ENCODE peak calls at places on chromosomes 6 and 20, in five cellular contexts. One of them, this sample, is unnamed.

GRCh38 chr6:10687582-10687981 is 6.8 kb downstream of the C6orf52 start:
- DNase-seq in HCT116: no peak
- DNase-seq in IMR-90: no peak
- DNase-seq in astrocyte: no peak
- DNase-seq in GM23338: peak; percentile 30
- DNase-seq in this sample: no peak

GRCh38 chr6:45327956-45328522 is at the start of gene RUNX2:
- DNase-seq in HCT116: no peak
- DNase-seq in IMR-90: peak; percentile 87
- DNase-seq in astrocyte: peak; percentile 100
- DNase-seq in GM23338: peak; percentile 28
- DNase-seq in this sample: no peak

GRCh38 chr6:98323605-98324004 is 510.8 kb upstream of the POU3F2 start:
- DNase-seq in HCT116: no peak
- DNase-seq in IMR-90: no peak
- DNase-seq in astrocyte: no peak
- DNase-seq in GM23338: no peak
- DNase-seq in this sample: no peak

GRCh38 chr6:90468859-90469258 is 118.0 kb downstream of the MAP3K7 start:
- DNase-seq in HCT116: no peak
- DNase-seq in IMR-90: no peak
- DNase-seq in astrocyte: no peak
- DNase-seq in GM23338: no peak
- DNase-seq in this sample: no peak

GRCh38 chr6:20444786-20445271 is 43.1 kb downstream of the E2F3 start:
- DNase-seq in HCT116: no peak
- DNase-seq in IMR-90: peak; percentile 28
- DNase-seq in astrocyte: no peak
- DNase-seq in GM23338: no peak
- DNase-seq in this sample: no peak

GRCh38 chr6:21438237-21438985 is 155.1 kb upstream of the SOX4 start:
- DNase-seq in HCT116: no peak
- DNase-seq in IMR-90: no peak
- DNase-seq in astrocyte: peak; percentile 55
- DNase-seq in GM23338: no peak
- DNase-seq in this sample: peak; percentile 16

GRCh38 chr20:51695574-51696303 is 72.5 kb downstream of the ATP9A start:
- DNase-seq in HCT116: no peak
- DNase-seq in IMR-90: peak; percentile 93
- DNase-seq in astrocyte: peak; percentile 81
- DNase-seq in GM23338: no peak
- DNase-seq in this sample: no peak

GRCh38 chr6:158839796-158840195 is 20.6 kb upstream of the EZR start:
- DNase-seq in HCT116: no peak
- DNase-seq in IMR-90: no peak
- DNase-seq in astrocyte: no peak
- DNase-seq in GM23338: no peak
- DNase-seq in this sample: no peak

GRCh38 chr20:56454754-56455153 is 13.7 kb upstream of the RTF2 start:
- DNase-seq in HCT116: no peak
- DNase-seq in IMR-90: no peak
- DNase-seq in astrocyte: no peak
- DNase-seq in GM23338: no peak
- DNase-seq in this sample: no peak

GRCh38 chr20:4507288-4507719 is 214.4 kb upstream of the PRND start:
- DNase-seq in HCT116: no peak
- DNase-seq in IMR-90: peak; percentile 95
- DNase-seq in astrocyte: peak; percentile 97
- DNase-seq in GM23338: no peak
- DNase-seq in this sample: no peak

GRCh38 chr6:66264376-66264775 is 557.4 kb upstream of the EYS start:
- DNase-seq in HCT116: no peak
- DNase-seq in IMR-90: no peak
- DNase-seq in astrocyte: no peak
- DNase-seq in GM23338: no peak
- DNase-seq in this sample: no peak

GRCh38 chr6:45513331-45513730 is 135.6 kb upstream of the SUPT3H start:
- DNase-seq in HCT116: no peak
- DNase-seq in IMR-90: no peak
- DNase-seq in astrocyte: no peak
- DNase-seq in GM23338: peak; percentile 41
- DNase-seq in this sample: no peak

GRCh38 chr20:3032624-3033023 is 10.8 kb upstream of the GNRH2 start:
- DNase-seq in HCT116: no peak
- DNase-seq in IMR-90: no peak
- DNase-seq in astrocyte: no peak
- DNase-seq in GM23338: no peak
- DNase-seq in this sample: no peak

GRCh38 chr6:152229330-152229729 is 407.8 kb downstream of the SYNE1 start:
- DNase-seq in HCT116: no peak
- DNase-seq in IMR-90: no peak
- DNase-seq in astrocyte: no peak
- DNase-seq in GM23338: no peak
- DNase-seq in this sample: no peak

GRCh38 chr20:47672886-47673670 is 112.2 kb downstream of the SULF2 start:
- DNase-seq in HCT116: no peak
- DNase-seq in IMR-90: no peak
- DNase-seq in astrocyte: no peak
- DNase-seq in GM23338: no peak
- DNase-seq in this sample: no peak

GRCh38 chr20:8360035-8360434 is 228.0 kb downstream of the PLCB1 start:
- DNase-seq in HCT116: no peak
- DNase-seq in IMR-90: no peak
- DNase-seq in astrocyte: no peak
- DNase-seq in GM23338: peak; percentile 36
- DNase-seq in this sample: peak; percentile 53

GRCh38 chr6:17439243-17439993 is 46.0 kb downstream of the CAP2 start:
- DNase-seq in HCT116: no peak
- DNase-seq in IMR-90: no peak
- DNase-seq in astrocyte: no peak
- DNase-seq in GM23338: no peak
- DNase-seq in this sample: no peak

GRCh38 chr6:148157841-148158240 is 184.8 kb upstream of the SASH1 start:
- DNase-seq in HCT116: no peak
- DNase-seq in IMR-90: no peak
- DNase-seq in astrocyte: no peak
- DNase-seq in GM23338: no peak
- DNase-seq in this sample: no peak

GRCh38 chr20:13723015-13723414 is 61.7 kb downstream of the ESF1 start:
- DNase-seq in HCT116: no peak
- DNase-seq in IMR-90: no peak
- DNase-seq in astrocyte: no peak
- DNase-seq in GM23338: no peak
- DNase-seq in this sample: no peak

GRCh38 chr6:137112067-137112355 is 61.4 kb downstream of the IL22RA2 start:
- DNase-seq in HCT116: no peak
- DNase-seq in IMR-90: peak; percentile 36
- DNase-seq in astrocyte: peak; percentile 33
- DNase-seq in GM23338: no peak
- DNase-seq in this sample: no peak

GRCh38 chr6:56837322-56837894 is 117.5 kb upstream of the BEND6 start:
- DNase-seq in HCT116: no peak
- DNase-seq in IMR-90: no peak
- DNase-seq in astrocyte: no peak
- DNase-seq in GM23338: peak; percentile 35
- DNase-seq in this sample: no peak

GRCh38 chr6:34953084-34954025 is 64.3 kb downstream of the ANKS1A start:
- DNase-seq in HCT116: peak; percentile 6
- DNase-seq in IMR-90: peak; percentile 80
- DNase-seq in astrocyte: peak; percentile 51
- DNase-seq in GM23338: no peak
- DNase-seq in this sample: no peak

GRCh38 chr20:32648761-32649615 is 24.8 kb downstream of the C20orf203 start:
- DNase-seq in HCT116: peak; percentile 13
- DNase-seq in IMR-90: peak; percentile 17
- DNase-seq in astrocyte: no peak
- DNase-seq in GM23338: no peak
- DNase-seq in this sample: no peak

GRCh38 chr6:140572129-140572528 is 1197.7 kb upstream of the CITED2 start:
- DNase-seq in HCT116: no peak
- DNase-seq in IMR-90: peak; percentile 96
- DNase-seq in astrocyte: peak; percentile 98
- DNase-seq in GM23338: no peak
- DNase-seq in this sample: no peak

GRCh38 chr6:167782698-167783517 is 43.8 kb upstream of the AFDN start:
- DNase-seq in HCT116: no peak
- DNase-seq in IMR-90: no peak
- DNase-seq in astrocyte: no peak
- DNase-seq in GM23338: no peak
- DNase-seq in this sample: no peak

GRCh38 chr20:39289316-39289715 is 327.2 kb downstream of the DHX35 start:
- DNase-seq in HCT116: no peak
- DNase-seq in IMR-90: no peak
- DNase-seq in astrocyte: no peak
- DNase-seq in GM23338: peak; percentile 63
- DNase-seq in this sample: peak; percentile 8

GRCh38 chr6:124053315-124053714 is 249.7 kb downstream of the NKAIN2 start:
- DNase-seq in HCT116: no peak
- DNase-seq in IMR-90: no peak
- DNase-seq in astrocyte: no peak
- DNase-seq in GM23338: no peak
- DNase-seq in this sample: no peak

GRCh38 chr20:50445367-50446151 is 64.6 kb upstream of the PTPN1 start:
- DNase-seq in HCT116: no peak
- DNase-seq in IMR-90: no peak
- DNase-seq in astrocyte: no peak
- DNase-seq in GM23338: no peak
- DNase-seq in this sample: no peak

GRCh38 chr20:50446351-50447101 is 63.7 kb upstream of the PTPN1 start:
- DNase-seq in HCT116: no peak
- DNase-seq in IMR-90: no peak
- DNase-seq in astrocyte: no peak
- DNase-seq in GM23338: no peak
- DNase-seq in this sample: no peak

GRCh38 chr20:50449789-50450492 is 60.2 kb upstream of the PTPN1 start:
- DNase-seq in HCT116: no peak
- DNase-seq in IMR-90: no peak
- DNase-seq in astrocyte: no peak
- DNase-seq in GM23338: no peak
- DNase-seq in this sample: no peak

GRCh38 chr20:50447817-50448216 is 62.4 kb upstream of the PTPN1 start:
- DNase-seq in HCT116: no peak
- DNase-seq in IMR-90: no peak
- DNase-seq in astrocyte: no peak
- DNase-seq in GM23338: no peak
- DNase-seq in this sample: no peak

GRCh38 chr20:50447102-50447804 is 62.9 kb upstream of the PTPN1 start:
- DNase-seq in HCT116: no peak
- DNase-seq in IMR-90: no peak
- DNase-seq in astrocyte: no peak
- DNase-seq in GM23338: no peak
- DNase-seq in this sample: no peak
- H3K4me2 ChIP-seq in HCT116: no peak overlapping the region
- H3K4me2 ChIP-seq in IMR-90: no peak overlapping the region
- H3K4me2 ChIP-seq in astrocyte: no peak overlapping the region
- H3K4me2 ChIP-seq in GM23338: no peak overlapping the region
- H3K4me2 ChIP-seq in this sample: no peak overlapping the region

DNA sequence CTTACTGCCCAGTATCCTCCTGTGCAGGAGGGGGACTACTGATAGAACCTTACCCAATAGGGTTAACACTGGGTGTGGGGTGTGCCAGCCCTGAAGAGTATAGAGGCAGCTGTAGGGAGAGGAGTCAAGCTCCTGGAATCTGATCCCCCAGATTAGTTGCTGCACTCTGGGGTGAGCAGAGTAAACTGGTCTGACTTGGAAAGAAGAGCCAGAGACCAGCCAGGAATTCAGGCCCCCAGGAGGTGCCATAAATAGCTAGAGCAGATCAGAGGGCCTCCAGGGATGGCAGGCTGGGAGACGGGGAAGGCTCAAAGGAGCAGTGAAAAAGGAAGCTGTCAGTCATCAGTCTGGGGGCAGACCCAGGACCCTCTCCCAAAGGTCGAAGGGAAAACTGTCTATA is 3.5 kb upstream of the APOBEC2 start:
- DNase-seq in HCT116: no peak
- DNase-seq in IMR-90: no peak
- DNase-seq in astrocyte: no peak
- DNase-seq in GM23338: no peak
- DNase-seq in this sample: no peak
- H3K4me1 ChIP-seq in HCT116: no peaks in the 10 kb centered on the region
- H3K4me1 ChIP-seq in IMR-90: no peaks in the 10 kb centered on the region
- H3K4me1 ChIP-seq in astrocyte: no peaks in the 10 kb centered on the region
- H3K4me1 ChIP-seq in GM23338: peaks cover 12% of the 10 kb centered on the region
- H3K4me1 ChIP-seq in this sample: peaks cover 26% of the 10 kb centered on the region

GRCh38 chr20:34123309-34123708 is 11.3 kb upstream of the EIF2S2 start:
- DNase-seq in HCT116: no peak
- DNase-seq in IMR-90: no peak
- DNase-seq in astrocyte: no peak
- DNase-seq in GM23338: no peak
- DNase-seq in this sample: no peak

GRCh38 chr20:34127787-34128186 is 15.7 kb upstream of the EIF2S2 start:
- DNase-seq in HCT116: no peak
- DNase-seq in IMR-90: no peak
- DNase-seq in astrocyte: no peak
- DNase-seq in GM23338: no peak
- DNase-seq in this sample: no peak

GRCh38 chr20:34122274-34122980 is 10.4 kb upstream of the EIF2S2 start:
- DNase-seq in HCT116: no peak
- DNase-seq in IMR-90: no peak
- DNase-seq in astrocyte: no peak
- DNase-seq in GM23338: no peak
- DNase-seq in this sample: no peak

GRCh38 chr20:34120213-34120612 is 8.2 kb upstream of the EIF2S2 start:
- DNase-seq in HCT116: no peak
- DNase-seq in IMR-90: no peak
- DNase-seq in astrocyte: no peak
- DNase-seq in GM23338: no peak
- DNase-seq in this sample: no peak

DNA sequence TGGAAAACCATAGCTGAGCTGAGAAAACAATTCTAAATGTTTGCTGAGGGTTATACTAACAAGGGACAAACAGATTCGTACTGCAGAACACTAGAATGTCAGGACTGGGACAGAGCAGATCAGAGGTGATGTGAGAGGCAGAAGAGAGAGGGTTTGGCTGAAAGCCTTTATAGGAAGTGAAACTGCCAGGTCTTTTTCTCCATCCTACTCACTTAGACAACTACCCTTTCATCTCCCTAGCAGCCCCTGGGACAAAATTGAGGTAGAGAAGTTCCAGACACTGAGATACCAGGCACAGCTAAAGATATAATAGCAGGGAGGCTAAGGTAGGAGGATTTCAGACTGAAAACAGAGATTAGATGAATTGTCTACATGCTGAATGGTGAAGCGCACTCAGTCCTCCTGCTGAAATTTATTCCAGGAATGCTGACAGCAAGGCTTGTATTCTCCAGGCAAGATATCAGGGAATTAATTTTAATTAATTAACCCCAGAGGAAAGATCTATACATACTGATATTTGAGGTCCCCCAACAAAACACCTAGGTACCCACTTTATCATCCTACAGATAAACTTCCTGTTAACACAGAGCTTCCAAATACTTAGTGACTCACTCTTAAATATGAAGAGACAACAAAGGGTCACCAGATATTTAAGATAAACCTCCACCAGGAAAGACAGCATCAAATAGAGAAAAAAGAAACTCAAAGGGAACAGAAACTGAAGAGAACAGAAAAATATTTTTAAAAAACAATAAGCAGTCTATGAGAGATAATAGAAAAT is 12.6 kb upstream of the EIF2S2 start:
- DNase-seq in HCT116: no peak
- DNase-seq in IMR-90: no peak
- DNase-seq in astrocyte: no peak
- DNase-seq in GM23338: no peak
- DNase-seq in this sample: peak; percentile 81
- H3K4me2 ChIP-seq in HCT116: no peak overlapping the region
- H3K4me2 ChIP-seq in IMR-90: no peak overlapping the region
- H3K4me2 ChIP-seq in astrocyte: no peak overlapping the region
- H3K4me2 ChIP-seq in GM23338: no peak overlapping the region
- H3K4me2 ChIP-seq in this sample: peak overlapping the region; percentile 62

GRCh38 chr6:31580446-31580755 is 1.8 kb downstream of the LTB start:
- DNase-seq in HCT116: no peak
- DNase-seq in IMR-90: no peak
- DNase-seq in astrocyte: no peak
- DNase-seq in GM23338: no peak
- DNase-seq in this sample: no peak
- H3K4me1 ChIP-seq in HCT116: peaks cover 4% of the 10 kb centered on the region
- H3K4me1 ChIP-seq in IMR-90: peaks cover 4% of the 10 kb centered on the region
- H3K4me1 ChIP-seq in astrocyte: peaks cover 11% of the 10 kb centered on the region
- H3K4me1 ChIP-seq in GM23338: peaks cover 4% of the 10 kb centered on the region
- H3K4me1 ChIP-seq in this sample: peaks cover 78% of the 10 kb centered on the region

This sample was measured in OCI-LY7.